ENCODE peak calls at places on chromosomes 16 and 17, in six cellular contexts. T is ovary, P is A549, W is K562, X is stomach, Z is upper lobe of left lung. F is an unnamed sample.
A peak's percentile ranks its signal among the peaks of the same experiment; 100 is the strongest.

GRCh38 chr16:49464877-49465504 is 91.4 kb downstream of the C16orf78 start:
- DNase-seq in T (peak; percentile 47), P (no peak), W (peak; percentile 62), X (peak; percentile 20), Z (peak; percentile 81), F (peak; percentile 34)

GRCh38 chr17:21171309-21171922 is 42.5 kb downstream of the TMEM11 start:
- DNase-seq in T (no peak), P (no peak), W (no peak), X (no peak), Z (peak; percentile 57), F (no peak)

GRCh38 chr16:77353587-77354263 is 81.1 kb downstream of the ADAMTS18 start:
- DNase-seq in T (no peak), P (peak; percentile 73), W (no peak), X (no peak), Z (no peak), F (no peak)

GRCh38 chr17:27558842-27559505 is 72.0 kb upstream of the LGALS9 start:
- DNase-seq in T (no peak), P (no peak), W (no peak), X (no peak), Z (no peak), F (no peak)

GRCh38 chr17:16906670-16907069 is 65.2 kb downstream of the TNFRSF13B start:
- DNase-seq in T (no peak), P (no peak), W (no peak), X (no peak), Z (no peak), F (no peak)

GRCh38 chr16:56669005-56669839 is at the start of gene MT1H:
- DNase-seq in T (no peak), P (no peak), W (no peak), X (peak; percentile 58), Z (peak; percentile 85), F (no peak)

GRCh38 chr16:83994087-83994486 is 26.0 kb downstream of the NECAB2 start:
- DNase-seq in T (no peak), P (peak; percentile 71), W (no peak), X (no peak), Z (no peak), F (no peak)

GRCh38 chr17:72512649-72513556 is 392.1 kb downstream of the SOX9 start:
- DNase-seq in T (no peak), P (no peak), W (no peak), X (no peak), Z (no peak), F (no peak)

GRCh38 chr16:67006930-67007658 is 18.7 kb downstream of the CES4A start:
- DNase-seq in T (no peak), P (no peak), W (no peak), X (no peak), Z (no peak), F (no peak)

GRCh38 chr17:42291136-42291535 is 2.8 kb downstream of the STAT5A start:
- DNase-seq in T (peak; percentile 25), P (no peak), W (no peak), X (no peak), Z (no peak), F (peak; percentile 50)

GRCh38 chr17:34252138-34252889 is 2.8 kb upstream of the CCL2 start:
- DNase-seq in T (peak; percentile 95), P (peak; percentile 84), W (no peak), X (peak; percentile 75), Z (no peak), F (peak; percentile 98)

GRCh38 chr16:75820672-75821071 is 94.4 kb upstream of the CPHXL start:
- DNase-seq in T (no peak), P (peak; percentile 44), W (no peak), X (no peak), Z (no peak), F (no peak)

GRCh38 chr17:1555618-1556471 is 6.7 kb downstream of the PITPNA start:
- DNase-seq in T (no peak), P (no peak), W (no peak), X (no peak), Z (no peak), F (no peak)

GRCh38 chr17:48812001-48812400 is 5.0 kb downstream of the TTLL6 start:
- DNase-seq in T (no peak), P (no peak), W (no peak), X (no peak), Z (no peak), F (no peak)

GRCh38 chr17:47877368-47878034 is 18.5 kb upstream of the SP2 start:
- DNase-seq in T (no peak), P (no peak), W (peak; percentile 28), X (no peak), Z (no peak), F (no peak)

GRCh38 chr17:45380046-45380765 is 52.5 kb downstream of the ARHGAP27 start:
- DNase-seq in T (no peak), P (no peak), W (no peak), X (no peak), Z (no peak), F (no peak)

GRCh38 chr17:51840688-51841087 is 317.8 kb downstream of the CA10 start:
- DNase-seq in T (no peak), P (no peak), W (no peak), X (no peak), Z (no peak), F (no peak)

GRCh38 chr17:43891851-43892671 is 15.3 kb downstream of the MPP2 start:
- DNase-seq in T (no peak), P (no peak), W (no peak), X (no peak), Z (no peak), F (no peak)

GRCh38 chr16:72470541-72470940 is 298.6 kb upstream of the PMFBP1 start:
- DNase-seq in T (no peak), P (no peak), W (no peak), X (no peak), Z (no peak), F (no peak)

GRCh38 chr16:58652741-58653140 is 23.1 kb upstream of the CNOT1 start:
- DNase-seq in T (no peak), P (peak; percentile 35), W (no peak), X (no peak), Z (no peak), F (no peak)

GRCh38 chr17:74408262-74408661 is 23.6 kb upstream of the GPRC5C start:
- DNase-seq in T (no peak), P (peak; percentile 78), W (peak; percentile 43), X (peak; percentile 65), Z (no peak), F (no peak)

GRCh38 chr16:74309789-74310781 is 13.5 kb downstream of the PSMD7 start:
- DNase-seq in T (no peak), P (peak; percentile 65), W (peak; percentile 47), X (no peak), Z (no peak), F (no peak)

GRCh38 chr16:48409839-48410610 is 24.8 kb upstream of the SIAH1 start:
- DNase-seq in T (peak; percentile 49), P (peak; percentile 68), W (no peak), X (peak; percentile 53), Z (no peak), F (no peak)

GRCh38 chr16:89561195-89562026 is 929 bp downstream of the RPL13 start:
- DNase-seq in T (no peak), P (no peak), W (peak; percentile 31), X (no peak), Z (no peak), F (no peak)

GRCh38 chr17:2656293-2656692 is 55.3 kb downstream of the CLUH start:
- DNase-seq in T (no peak), P (no peak), W (no peak), X (no peak), Z (no peak), F (no peak)

GRCh38 chr16:50372611-50373344 is 4.0 kb upstream of the BRD7 start:
- DNase-seq in T (no peak), P (peak; percentile 35), W (no peak), X (no peak), Z (peak; percentile 56), F (peak; percentile 92)

GRCh38 chr17:28612531-28612930 is 1.5 kb downstream of the RSKR start:
- DNase-seq in T (no peak), P (no peak), W (no peak), X (no peak), Z (no peak), F (no peak)

GRCh38 chr16:57038151-57038550 is 48.8 kb downstream of the NLRC5 start:
- DNase-seq in T (no peak), P (no peak), W (no peak), X (no peak), Z (no peak), F (no peak)

GRCh38 chr16:75087040-75087979 is 29.3 kb downstream of the LDHD start:
- DNase-seq in T (no peak), P (no peak), W (peak; percentile 45), X (no peak), Z (peak; percentile 58), F (peak; percentile 75)

GRCh38 chr16:2196162-2196980 is at the start of gene CASKIN1:
- DNase-seq in T (no peak), P (no peak), W (peak; percentile 88), X (no peak), Z (peak; percentile 83), F (no peak)

GRCh38 chr16:48287239-48287638 is 39.9 kb upstream of the ABCC11 start:
- DNase-seq in T (no peak), P (no peak), W (no peak), X (no peak), Z (no peak), F (no peak)

GRCh38 chr16:12580809-12581208 is 222.9 kb downstream of the CPPED1 start:
- DNase-seq in T (no peak), P (no peak), W (no peak), X (no peak), Z (no peak), F (peak; percentile 49)

GRCh38 chr17:4510615-4510941 is 11.9 kb downstream of the SPNS2 start:
- DNase-seq in T (no peak), P (no peak), W (no peak), X (no peak), Z (no peak), F (peak; percentile 47)
- TF ChIP-seq EP300 in T (no peak), P (no peak), W (no peak), X (no peak), Z (no peak), F (no peak)

GRCh38 chr16:21610006-21610544 is 10.7 kb downstream of the METTL9 start:
- DNase-seq in T (no peak), P (no peak), W (no peak), X (no peak), Z (no peak), F (no peak)
- TF ChIP-seq EP300 in T (no peak), P (no peak), W (no peak), X (no peak), Z (no peak), F (no peak)

GRCh38 chr16:11328172-11329079 is 16.8 kb upstream of the RMI2 start:
- DNase-seq in T (peak; percentile 79), P (peak; percentile 71), W (no peak), X (peak; percentile 62), Z (no peak), F (peak; percentile 93)
- TF ChIP-seq EP300 in T (no peak), P (no peak), W (no peak), X (no peak), Z (no peak), F (no peak)

GRCh38 chr16:85100265-85100664 is 12.0 kb downstream of the CIBAR2 start:
- DNase-seq in T (no peak), P (no peak), W (no peak), X (no peak), Z (no peak), F (no peak)
- TF ChIP-seq EP300 in T (no peak), P (no peak), W (no peak), X (no peak), Z (no peak), F (no peak)

F was measured in sigmoid colon.